ENCODE peak calls at places on chromosomes 1 and 21, in eight cellular contexts. P, V, G, T, B, L, C and Y are unnamed samples.

GRCh38 chr1:51189421-51190073 is 46.5 kb upstream of the RNF11 start:
- DNase-seq in P (peak), V (peak), G (peak), T (no peak), B (peak), L (peak), C (peak), Y (peak)

GRCh38 chr21:41615613-41616012 is 107.7 kb upstream of the TMPRSS2 start:
- DNase-seq in P (no peak), V (peak), G (peak), T (no peak), B (peak), L (no peak), C (peak), Y (no peak)

GRCh38 chr1:151492120-151492519 is 19.1 kb upstream of the CGN start:
- DNase-seq in P (no peak), V (no peak), G (no peak), T (no peak), B (no peak), L (peak), C (no peak), Y (no peak)

GRCh38 chr1:176996455-176997090 is 167.9 kb downstream of the ASTN1 start:
- DNase-seq in P (no peak), V (no peak), G (no peak), T (no peak), B (no peak), L (no peak), C (no peak), Y (no peak)

GRCh38 chr1:173210716-173211231 is 3.6 kb upstream of the TNFSF4 start:
- DNase-seq in P (no peak), V (no peak), G (no peak), T (no peak), B (no peak), L (no peak), C (no peak), Y (no peak)

GRCh38 chr1:43451157-43451591 is 2.6 kb downstream of the HYI start:
- DNase-seq in P (no peak), V (no peak), G (no peak), T (no peak), B (no peak), L (no peak), C (no peak), Y (no peak)

GRCh38 chr1:216533786-216534185 is 110.5 kb upstream of the USH2A start:
- DNase-seq in P (no peak), V (no peak), G (no peak), T (no peak), B (no peak), L (no peak), C (no peak), Y (no peak)

GRCh38 chr1:98557808-98558390 is 103.6 kb upstream of the SNX7 start:
- DNase-seq in P (no peak), V (no peak), G (no peak), T (no peak), B (peak), L (no peak), C (no peak), Y (peak)

GRCh38 chr1:205276334-205277065 is 45.0 kb downstream of the NUAK2 start:
- DNase-seq in P (no peak), V (no peak), G (no peak), T (no peak), B (no peak), L (no peak), C (peak), Y (no peak)

GRCh38 chr21:46243325-46243724 is 14.8 kb upstream of the LSS start:
- DNase-seq in P (no peak), V (no peak), G (no peak), T (no peak), B (no peak), L (no peak), C (no peak), Y (no peak)

GRCh38 chr1:229984992-229985985 is 81.7 kb upstream of the GALNT2 start:
- DNase-seq in P (no peak), V (no peak), G (no peak), T (no peak), B (no peak), L (no peak), C (no peak), Y (no peak)

GRCh38 chr1:111441573-111442192 is 7.4 kb downstream of the WDR77 start:
- DNase-seq in P (peak), V (peak), G (no peak), T (no peak), B (no peak), L (peak), C (peak), Y (peak)

GRCh38 chr1:209633335-209633997 is 18.8 kb downstream of the LAMB3 start:
- DNase-seq in P (no peak), V (peak), G (no peak), T (no peak), B (no peak), L (no peak), C (no peak), Y (no peak)

GRCh38 chr1:29428997-29429396 is 192.7 kb downstream of the PTPRU start:
- DNase-seq in P (no peak), V (no peak), G (no peak), T (no peak), B (no peak), L (no peak), C (no peak), Y (no peak)

GRCh38 chr21:45887121-45887611 is 94.4 kb upstream of the COL6A1 start:
- DNase-seq in P (no peak), V (no peak), G (no peak), T (no peak), B (peak), L (no peak), C (no peak), Y (no peak)

GRCh38 chr1:8477199-8477982 is 159.5 kb downstream of the SLC45A1 start:
- DNase-seq in P (no peak), V (no peak), G (peak), T (no peak), B (no peak), L (no peak), C (no peak), Y (no peak)

GRCh38 chr1:244347942-244348341 is 103.8 kb downstream of the ADSS2 start:
- DNase-seq in P (no peak), V (peak), G (no peak), T (no peak), B (no peak), L (no peak), C (peak), Y (no peak)

GRCh38 chr1:16420719-16421118 is 16.5 kb downstream of the SPATA21 start:
- DNase-seq in P (peak), V (no peak), G (no peak), T (no peak), B (no peak), L (no peak), C (no peak), Y (no peak)

GRCh38 chr1:202661136-202661845 is 49.0 kb downstream of the SYT2 start:
- DNase-seq in P (peak), V (no peak), G (no peak), T (no peak), B (no peak), L (peak), C (peak), Y (peak)

GRCh38 chr1:204463125-204464060 is 31.2 kb downstream of the PIK3C2B start:
- DNase-seq in P (no peak), V (no peak), G (peak), T (no peak), B (no peak), L (no peak), C (no peak), Y (no peak)

GRCh38 chr1:204716687-204717086 is 31.1 kb upstream of the LRRN2 start:
- DNase-seq in P (no peak), V (no peak), G (no peak), T (no peak), B (no peak), L (peak), C (no peak), Y (no peak)

GRCh38 chr1:67053535-67053784 is 488 bp downstream of the SLC35D1 start:
- DNase-seq in P (no peak), V (no peak), G (no peak), T (peak), B (no peak), L (no peak), C (no peak), Y (no peak)

GRCh38 chr1:223707270-223708000 is 4.9 kb upstream of the CAPN2 start:
- DNase-seq in P (no peak), V (peak), G (peak), T (peak), B (peak), L (peak), C (peak), Y (peak)

GRCh38 chr1:178467837-178468236 is 28.9 kb downstream of the CLEC20A start:
- DNase-seq in P (no peak), V (no peak), G (no peak), T (no peak), B (no peak), L (no peak), C (no peak), Y (no peak)

GRCh38 chr1:8370046-8370881 is 52.4 kb downstream of the SLC45A1 start:
- DNase-seq in P (no peak), V (no peak), G (no peak), T (peak), B (no peak), L (no peak), C (no peak), Y (no peak)

GRCh38 chr1:197017558-197018146 is 40.3 kb downstream of the CFHR5 start:
- DNase-seq in P (no peak), V (no peak), G (no peak), T (no peak), B (no peak), L (no peak), C (no peak), Y (peak)

GRCh38 chr1:225772848-225773247 is 4.8 kb upstream of the SRP9 start:
- DNase-seq in P (no peak), V (no peak), G (peak), T (no peak), B (no peak), L (no peak), C (no peak), Y (peak)

GRCh38 chr1:4702927-4703326 is 48.5 kb downstream of the AJAP1 start:
- DNase-seq in P (no peak), V (peak), G (no peak), T (no peak), B (no peak), L (no peak), C (peak), Y (no peak)

GRCh38 chr1:22323846-22324504 is 127.7 kb upstream of the ZBTB40 start:
- DNase-seq in P (no peak), V (no peak), G (no peak), T (peak), B (no peak), L (no peak), C (no peak), Y (no peak)

GRCh38 chr1:25028910-25029599 is 99.0 kb upstream of the RUNX3 start:
- DNase-seq in P (no peak), V (no peak), G (no peak), T (no peak), B (no peak), L (peak), C (no peak), Y (no peak)

GRCh38 chr21:37587203-37587602 is 220.6 kb downstream of the DYRK1A start:
- DNase-seq in P (no peak), V (no peak), G (no peak), T (no peak), B (no peak), L (no peak), C (no peak), Y (no peak)

GRCh38 chr21:27143476-27143875 is 176.6 kb upstream of the ADAMTS5 start:
- DNase-seq in P (no peak), V (no peak), G (no peak), T (no peak), B (no peak), L (no peak), C (no peak), Y (no peak)

GRCh38 chr1:32816676-32817158 is 441 bp downstream of the YARS1 start:
- DNase-seq in P (no peak), V (peak), G (peak), T (no peak), B (peak), L (peak), C (peak), Y (peak)

GRCh38 chr1:236147521-236148470 is 5.5 kb downstream of the GPR137B start:
- DNase-seq in P (no peak), V (no peak), G (no peak), T (no peak), B (no peak), L (no peak), C (no peak), Y (no peak)

GRCh38 chr1:87980494-87980893 is 651.8 kb downstream of the LMO4 start:
- DNase-seq in P (no peak), V (no peak), G (no peak), T (no peak), B (no peak), L (no peak), C (no peak), Y (no peak)

GRCh38 chr1:179754031-179754624 is 11.0 kb downstream of the FAM163A start:
- DNase-seq in P (no peak), V (peak), G (peak), T (no peak), B (no peak), L (no peak), C (peak), Y (no peak)